ENCODE peak calls at places on chromosomes 3 and 15, in seven cellular contexts. O, N, H, B, Y, P and W are unnamed samples.
A peak's percentile ranks its signal among the peaks of the same experiment; 100 is the strongest.

GRCh38 chr15:72155021-72155621 is 36.9 kb downstream of the SENP8 start:
- DNase-seq in O (no peak), N (no peak), H (peak; percentile 45), B (no peak), Y (no peak), P (no peak), W (peak; percentile 95)

GRCh38 chr3:122183893-122184590 is 574 bp downstream of the CASR start:
- DNase-seq in O (no peak), N (peak; percentile 5), H (peak; percentile 35), B (no peak), Y (no peak), P (no peak), W (no peak)

GRCh38 chr3:194472290-194472920 is 14.4 kb downstream of the ATP13A3 start:
- DNase-seq in O (peak; percentile 53), N (no peak), H (peak; percentile 40), B (peak; percentile 42), Y (peak; percentile 58), P (no peak), W (peak; percentile 89)

GRCh38 chr3:4492240-4493007 is 724 bp upstream of the ITPR1 start:
- DNase-seq in O (no peak), N (peak; percentile 21), H (peak; percentile 58), B (peak; percentile 47), Y (peak; percentile 50), P (no peak), W (peak; percentile 48)

GRCh38 chr15:36632196-36632595 is 52.8 kb downstream of the CDIN1 start:
- DNase-seq in O (peak; percentile 54), N (no peak), H (no peak), B (no peak), Y (no peak), P (no peak), W (no peak)

GRCh38 chr15:64746356-64746755 is 29.0 kb downstream of the RBPMS2 start:
- DNase-seq in O (no peak), N (no peak), H (no peak), B (no peak), Y (no peak), P (no peak), W (no peak)

GRCh38 chr3:59133350-59133749 is 83.5 kb upstream of the CFAP20DC start:
- DNase-seq in O (no peak), N (no peak), H (no peak), B (no peak), Y (no peak), P (no peak), W (no peak)

GRCh38 chr15:68027388-68027787 is 26.7 kb upstream of the PIAS1 start:
- DNase-seq in O (no peak), N (no peak), H (no peak), B (no peak), Y (no peak), P (no peak), W (no peak)

GRCh38 chr3:112634786-112635541 is 6.0 kb downstream of the CCDC80 start:
- DNase-seq in O (no peak), N (no peak), H (no peak), B (no peak), Y (no peak), P (no peak), W (no peak)

GRCh38 chr3:102454101-102454625 is 19.3 kb downstream of the ZPLD1 start:
- DNase-seq in O (no peak), N (no peak), H (no peak), B (no peak), Y (no peak), P (no peak), W (no peak)

GRCh38 chr3:49339593-49339946 is 283 bp downstream of the USP4 start:
- DNase-seq in O (no peak), N (peak; percentile 19), H (peak; percentile 69), B (peak; percentile 30), Y (peak; percentile 27), P (no peak), W (no peak)

GRCh38 chr3:76997733-76998132 is 42.2 kb upstream of the ROBO2 start:
- DNase-seq in O (no peak), N (no peak), H (no peak), B (no peak), Y (no peak), P (no peak), W (no peak)

GRCh38 chr3:64308931-64309330 is 83.7 kb upstream of the PRICKLE2 start:
- DNase-seq in O (no peak), N (no peak), H (no peak), B (no peak), Y (no peak), P (no peak), W (no peak)

GRCh38 chr15:27057904-27058645 is 87.1 kb downstream of the GABRG3 start:
- DNase-seq in O (no peak), N (no peak), H (no peak), B (no peak), Y (no peak), P (no peak), W (peak; percentile 29)

GRCh38 chr3:45776291-45776576 is 20.1 kb downstream of the SLC6A20 start:
- DNase-seq in O (no peak), N (no peak), H (no peak), B (no peak), Y (no peak), P (no peak), W (no peak)

GRCh38 chr3:194134231-194134756 is 1.7 kb upstream of the HES1 start:
- DNase-seq in O (no peak), N (no peak), H (peak; percentile 79), B (no peak), Y (no peak), P (no peak), W (no peak)

DNA sequence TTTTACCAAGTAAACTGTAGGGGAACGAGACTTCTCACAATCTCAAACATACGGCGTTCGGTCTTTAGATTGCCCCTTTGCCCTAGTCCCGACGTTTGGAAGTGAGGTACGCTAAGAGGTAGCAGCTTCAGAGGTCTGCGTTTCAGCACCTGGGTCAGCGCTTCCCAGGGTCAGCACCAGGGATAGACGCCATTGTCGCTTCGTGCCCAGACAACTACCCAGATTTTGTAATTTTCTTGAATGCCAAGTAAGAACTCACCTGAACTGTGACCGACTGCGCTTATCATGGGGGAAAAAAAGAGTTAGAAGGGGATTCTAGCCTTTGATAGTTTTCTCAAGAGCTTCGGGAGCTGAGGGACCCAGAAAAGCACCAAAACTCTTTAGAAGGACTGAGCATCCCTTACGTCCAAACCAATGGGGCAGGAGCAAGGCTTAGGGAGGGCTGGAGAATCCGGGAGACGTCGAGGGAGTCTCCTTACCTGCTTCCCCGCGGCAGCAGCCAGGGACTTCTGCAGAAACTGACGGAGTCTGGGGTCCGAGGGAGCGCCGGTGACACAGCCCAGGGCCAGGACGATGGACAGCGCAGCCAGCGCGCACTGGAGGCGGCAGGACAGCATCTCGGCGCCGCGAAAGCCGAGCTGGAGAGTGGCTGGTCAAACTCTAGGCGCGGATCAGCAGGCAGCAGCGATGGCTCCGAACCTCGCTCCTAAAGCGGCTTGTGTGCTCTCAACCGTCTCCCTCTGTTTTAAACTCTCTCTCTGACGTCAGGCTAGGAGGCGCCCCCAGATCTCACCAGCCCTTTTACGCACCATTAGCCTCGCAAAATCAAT is at the start of gene SST:
- DNase-seq in O (no peak), N (no peak), H (no peak), B (peak; percentile 28), Y (peak; percentile 16), P (no peak), W (peak; percentile 70)
- TF ChIP-seq JUND in O (no peak), N (peak; percentile 30), H (no peak), B (no peak), Y (peak; percentile 21), P (no peak), W (no peak)

GRCh38 chr15:31078461-31078860 is 23.1 kb downstream of the TRPM1 start:
- DNase-seq in O (no peak), N (no peak), H (no peak), B (no peak), Y (no peak), P (no peak), W (no peak)

GRCh38 chr15:31080618-31081017 is 20.9 kb downstream of the TRPM1 start:
- DNase-seq in O (peak; percentile 15), N (peak; percentile 41), H (peak; percentile 79), B (peak; percentile 95), Y (no peak), P (no peak), W (peak; percentile 22)

GRCh38 chr15:31081568-31082250 is 19.8 kb downstream of the TRPM1 start:
- DNase-seq in O (no peak), N (no peak), H (no peak), B (no peak), Y (no peak), P (no peak), W (peak; percentile 21)

GRCh38 chr15:31077981-31078380 is 23.5 kb downstream of the TRPM1 start:
- DNase-seq in O (no peak), N (no peak), H (no peak), B (no peak), Y (no peak), P (no peak), W (no peak)

GRCh38 chr15:31079519-31079918 is 22.0 kb downstream of the TRPM1 start:
- DNase-seq in O (no peak), N (peak; percentile 73), H (no peak), B (no peak), Y (no peak), P (no peak), W (no peak)
- TF ChIP-seq JUND in O (no peak), N (peak; percentile 28), H (no peak), B (no peak), Y (no peak), P (no peak), W (no peak)

GRCh38 chr15:57477736-57478522 is 101.6 kb downstream of the CGNL1 start:
- DNase-seq in O (no peak), N (no peak), H (no peak), B (no peak), Y (peak; percentile 97), P (peak; percentile 45), W (no peak)
- TF ChIP-seq JUND in O (no peak), N (no peak), H (no peak), B (no peak), Y (peak; percentile 17), P (no peak), W (no peak)

GRCh38 chr3:15476378-15476777 is 45.1 kb downstream of the COLQ start:
- DNase-seq in O (no peak), N (no peak), H (no peak), B (no peak), Y (no peak), P (no peak), W (no peak)

GRCh38 chr3:15478300-15478979 is 43.1 kb downstream of the COLQ start:
- DNase-seq in O (no peak), N (no peak), H (peak; percentile 34), B (no peak), Y (no peak), P (no peak), W (no peak)

GRCh38 chr3:15475161-15475560 is 46.3 kb downstream of the COLQ start:
- DNase-seq in O (no peak), N (no peak), H (no peak), B (no peak), Y (no peak), P (no peak), W (no peak)

DNA sequence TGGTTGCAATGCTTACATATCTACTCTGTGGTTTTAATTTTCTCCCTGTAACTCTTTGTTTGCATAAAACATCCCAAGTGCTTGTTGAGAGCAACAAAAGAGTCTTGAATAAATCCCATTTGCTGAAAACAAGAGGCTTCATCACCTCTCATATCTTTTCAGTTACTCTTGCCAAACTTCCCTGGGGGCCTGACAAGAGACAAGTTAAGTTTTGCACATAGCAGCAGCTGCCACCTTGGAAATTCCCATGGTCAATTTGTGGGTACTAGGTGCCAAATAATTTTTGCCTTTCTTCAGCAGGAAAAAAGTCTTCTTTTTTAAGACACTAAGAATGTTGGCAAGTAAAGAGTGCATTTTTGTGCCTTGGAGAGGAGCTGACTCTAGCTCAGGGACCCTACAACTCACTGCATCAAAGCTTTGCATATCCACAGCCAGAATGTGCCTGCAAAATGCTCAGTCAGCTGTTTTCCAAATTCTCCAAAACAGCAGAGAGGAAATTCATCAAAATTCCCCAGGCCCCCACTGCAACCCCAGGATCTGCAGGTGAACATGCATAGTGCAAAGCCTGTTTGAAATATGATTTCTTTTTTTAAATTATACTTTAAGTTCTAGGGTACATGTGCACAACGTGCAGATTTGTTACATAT is 41.8 kb downstream of the COLQ start:
- DNase-seq in O (no peak), N (no peak), H (no peak), B (no peak), Y (no peak), P (no peak), W (no peak)
- TF ChIP-seq JUND in O (no peak), N (no peak), H (no peak), B (no peak), Y (no peak), P (no peak), W (no peak)